ENCODE peak calls at places on chromosomes 11 and 22, in eight cellular contexts. L is adrenal gland; T is A549; O is activated T-cell treated with anti-CD3 and anti-CD28 coated beads for 48 hours; N is HuH-7.5; B is EH; Z is CD4-positive, alpha-beta T cell; K is ACHN. Q is an unnamed sample.

GRCh38 chr11:12329797-12330196 is 47.6 kb upstream of the PARVA start:
- DNase-seq in T (no peak), O (no peak), Z (no peak), L (no peak), B (peak; percentile 50), K (no peak), N (no peak), Q (no peak)

GRCh38 chr11:94880216-94880615 is 93.1 kb downstream of the CWC15 start:
- DNase-seq in L (no peak), Z (no peak), B (peak; percentile 58), N (no peak), T (peak; percentile 69), K (peak; percentile 52), O (no peak), Q (no peak)

GRCh38 chr11:35009941-35010337 is 93.5 kb downstream of the PDHX start:
- DNase-seq in K (no peak), B (no peak), T (peak; percentile 37), L (no peak), O (no peak), N (no peak), Z (no peak), Q (no peak)

GRCh38 chr22:50025993-50026392 is 13.4 kb upstream of the IL17REL start:
- DNase-seq in N (no peak), L (no peak), Z (no peak), O (no peak), K (no peak), T (no peak), B (no peak), Q (no peak)

GRCh38 chr11:3861698-3862097 is 6.2 kb downstream of the STIM1 start:
- DNase-seq in K (no peak), O (no peak), L (no peak), N (no peak), T (no peak), B (no peak), Z (no peak), Q (no peak)

GRCh38 chr22:27617214-27617881 is 184.2 kb downstream of the MN1 start:
- DNase-seq in L (no peak), O (no peak), K (no peak), Z (no peak), T (no peak), N (no peak), B (no peak), Q (no peak)

GRCh38 chr11:65115361-65116082 is 2.0 kb downstream of the ZNHIT2 start:
- DNase-seq in N (no peak), Z (no peak), O (no peak), T (no peak), B (no peak), K (no peak), L (no peak), Q (no peak)

GRCh38 chr11:95577716-95578460 is 211.7 kb downstream of the FAM76B start:
- DNase-seq in T (no peak), B (peak; percentile 47), Z (no peak), N (no peak), K (no peak), L (no peak), O (no peak), Q (no peak)

GRCh38 chr11:118897721-118898310 is 14.1 kb downstream of the CXCR5 start:
- DNase-seq in B (no peak), N (no peak), L (peak; percentile 54), K (no peak), O (no peak), Z (no peak), T (no peak), Q (no peak)

GRCh38 chr11:69520186-69520585 is 38.7 kb downstream of the LINC01488 start:
- DNase-seq in L (no peak), O (no peak), Z (no peak), T (no peak), B (peak; percentile 48), N (no peak), K (no peak), Q (no peak)

GRCh38 chr11:116420770-116421528 is 351.8 kb downstream of the BUD13 start:
- DNase-seq in Z (no peak), N (no peak), T (no peak), L (no peak), O (no peak), K (no peak), B (no peak), Q (no peak)

GRCh38 chr22:43928418-43929307 is 5.1 kb downstream of the PNPLA3 start:
- DNase-seq in K (no peak), O (no peak), Z (no peak), B (no peak), T (no peak), L (no peak), N (no peak), Q (no peak)

GRCh38 chr11:17076517-17077239 is 789 bp downstream of the RPS13 start:
- DNase-seq in T (no peak), B (peak; percentile 15), O (no peak), Z (no peak), L (peak; percentile 63), K (no peak), N (no peak), Q (no peak)

GRCh38 chr11:9692696-9693095 is 28.8 kb downstream of the SWAP70 start:
- DNase-seq in K (no peak), B (no peak), T (no peak), L (no peak), Z (no peak), N (no peak), O (no peak), Q (no peak)

GRCh38 chr11:17979770-17980371 is 33.0 kb downstream of the SERGEF start:
- DNase-seq in Z (no peak), N (no peak), L (no peak), O (peak; percentile 2), K (peak; percentile 18), B (peak; percentile 26), T (peak; percentile 57), Q (no peak)

GRCh38 chr22:28316014-28316413 is 363.6 kb downstream of the TTC28 start:
- DNase-seq in T (no peak), Z (no peak), O (no peak), B (no peak), L (no peak), N (no peak), K (no peak), Q (no peak)

GRCh38 chr11:66112041-66112491 is 42.0 kb downstream of the PACS1 start:
- DNase-seq in O (no peak), Z (no peak), T (no peak), B (peak; percentile 28), K (no peak), N (no peak), L (no peak), Q (no peak)

GRCh38 chr11:76677010-76677771 is 6.6 kb upstream of the LRRC32 start:
- DNase-seq in L (no peak), N (no peak), O (no peak), T (no peak), K (no peak), B (peak; percentile 76), Z (no peak), Q (no peak)

GRCh38 chr11:110295487-110296225 is 758 bp downstream of the RDX start:
- DNase-seq in L (peak; percentile 70), Z (peak; percentile 44), N (peak; percentile 44), B (peak; percentile 56), K (peak; percentile 64), O (peak; percentile 47), T (no peak), Q (no peak)

GRCh38 chr11:110027627-110028371 is 65.4 kb upstream of the ZC3H12C start:
- DNase-seq in L (no peak), K (no peak), Z (no peak), N (no peak), O (no peak), T (no peak), B (no peak), Q (no peak)

GRCh38 chr11:8068605-8069221 is 12.3 kb upstream of the TUB start:
- DNase-seq in K (peak; percentile 89), T (peak; percentile 27), B (peak; percentile 88), N (no peak), Z (no peak), L (peak; percentile 94), O (no peak), Q (peak; percentile 68)

GRCh38 chr11:6646631-6647281 is 8.9 kb downstream of the DCHS1 start:
- DNase-seq in L (no peak), N (no peak), K (no peak), T (no peak), O (no peak), B (peak; percentile 76), Z (peak; percentile 18), Q (no peak)

GRCh38 chr22:37525073-37525745 is 6.0 kb upstream of the CARD10 start:
- DNase-seq in K (peak; percentile 82), O (no peak), L (no peak), Z (no peak), N (no peak), B (peak; percentile 94), T (peak; percentile 53), Q (peak; percentile 17)

GRCh38 chr11:92295175-92296137 is 70.8 kb downstream of the FAT3 start:
- DNase-seq in Z (no peak), L (no peak), B (peak; percentile 77), O (no peak), N (no peak), K (no peak), T (peak; percentile 24), Q (peak; percentile 37)

GRCh38 chr22:39205344-39206021 is 39.3 kb downstream of the PDGFB start:
- DNase-seq in T (peak; percentile 76), O (peak; percentile 12), N (no peak), B (peak; percentile 79), K (peak; percentile 74), L (no peak), Z (peak; percentile 38), Q (no peak)

GRCh38 chr11:17762309-17762974 is 27.9 kb downstream of the KCNC1 start:
- DNase-seq in Z (no peak), O (no peak), K (no peak), T (no peak), L (no peak), B (no peak), N (no peak), Q (no peak)

GRCh38 chr11:71251761-71252433 is 480 bp downstream of the SHANK2 start:
- DNase-seq in B (no peak), Z (no peak), O (no peak), L (no peak), N (peak; percentile 95), K (peak; percentile 48), T (peak; percentile 80), Q (no peak)

GRCh38 chr22:46788426-46789168 is 26.1 kb downstream of the TBC1D22A start:
- DNase-seq in N (no peak), O (no peak), B (no peak), L (no peak), Z (no peak), K (no peak), T (no peak), Q (no peak)

GRCh38 chr11:18277560-18278271 is 11.7 kb downstream of the SAA1 start:
- DNase-seq in Z (no peak), O (no peak), N (no peak), B (no peak), L (peak; percentile 56), T (no peak), K (no peak), Q (no peak)

GRCh38 chr22:48948575-48949170 is 879.0 kb downstream of the BRD1 start:
- DNase-seq in K (no peak), O (no peak), T (no peak), L (peak; percentile 18), B (no peak), N (no peak), Z (no peak), Q (no peak)

GRCh38 chr11:3807856-3808845 is at the start of gene PGAP2:
- DNase-seq in L (peak; percentile 73), B (peak; percentile 66), O (peak; percentile 55), K (peak; percentile 69), T (peak; percentile 93), N (peak; percentile 69), Z (peak; percentile 51), Q (no peak)

GRCh38 chr11:78290293-78291176 is 101.8 kb downstream of the USP35 start:
- DNase-seq in K (no peak), O (no peak), L (no peak), T (no peak), N (peak; percentile 15), B (peak; percentile 45), Z (no peak), Q (no peak)

GRCh38 chr11:128318856-128319474 is 268.4 kb downstream of the ETS1 start:
- DNase-seq in B (peak; percentile 23), O (peak; percentile 66), L (no peak), N (no peak), Z (peak; percentile 58), T (no peak), K (no peak), Q (no peak)

GRCh38 chr22:35892192-35892591 is 136.4 kb downstream of the RBFOX2 start:
- DNase-seq in K (peak; percentile 36), L (no peak), N (no peak), T (no peak), Z (no peak), O (no peak), B (peak; percentile 79), Q (no peak)